ENCODE peak calls at places on chromosomes 1 and 21, in six cellular contexts. A, B, Z, W, F and J are unnamed samples.

GRCh38 chr1:48228156-48228555 is 5.6 kb downstream of the SLC5A9 start:
- DNase-seq in A (no peak), B (no peak), Z (no peak), W (no peak), F (no peak), J (no peak)

GRCh38 chr21:42539931-42540343 is 26.3 kb downstream of the SLC37A1 start:
- DNase-seq in A (peak), B (no peak), Z (no peak), W (no peak), F (no peak), J (no peak)

GRCh38 chr1:78157162-78157561 is 111.4 kb downstream of the GIPC2 start:
- DNase-seq in A (no peak), B (peak), Z (no peak), W (peak), F (no peak), J (no peak)

GRCh38 chr1:9613625-9614299 is 25.1 kb downstream of the TMEM201 start:
- DNase-seq in A (no peak), B (no peak), Z (no peak), W (no peak), F (no peak), J (no peak)

GRCh38 chr1:100627018-100627716 is 89.2 kb downstream of the GPR88 start:
- DNase-seq in A (no peak), B (peak), Z (no peak), W (peak), F (peak), J (no peak)

GRCh38 chr1:21896652-21897532 is 40.2 kb downstream of the HSPG2 start:
- DNase-seq in A (no peak), B (no peak), Z (peak), W (no peak), F (no peak), J (no peak)

GRCh38 chr1:155424091-155424490 is 103.4 kb downstream of the RUSC1 start:
- DNase-seq in A (no peak), B (no peak), Z (no peak), W (peak), F (no peak), J (no peak)

GRCh38 chr1:234111458-234112142 is 207.1 kb downstream of the SLC35F3 start:
- DNase-seq in A (no peak), B (no peak), Z (no peak), W (peak), F (no peak), J (no peak)

GRCh38 chr1:160083968-160084770 is 2.8 kb downstream of the KCNJ9 start:
- DNase-seq in A (no peak), B (peak), Z (peak), W (peak), F (peak), J (peak)

GRCh38 chr1:29201595-29202051 is 19.9 kb upstream of the SRSF4 start:
- DNase-seq in A (no peak), B (no peak), Z (no peak), W (no peak), F (peak), J (no peak)

GRCh38 chr1:52928083-52928404 is 968 bp downstream of the SCP2 start:
- DNase-seq in A (no peak), B (no peak), Z (no peak), W (no peak), F (peak), J (no peak)

GRCh38 chr1:10646347-10646861 is 150.0 kb downstream of the CASZ1 start:
- DNase-seq in A (peak), B (peak), Z (peak), W (peak), F (peak), J (no peak)

GRCh38 chr21:44920694-44921604 is at the start of gene ITGB2:
- DNase-seq in A (peak), B (no peak), Z (no peak), W (no peak), F (peak), J (peak)

GRCh38 chr1:182056596-182057366 is 4.7 kb downstream of the ZNF648 start:
- DNase-seq in A (no peak), B (no peak), Z (no peak), W (no peak), F (no peak), J (no peak)

GRCh38 chr1:47175227-47175934 is 14.5 kb downstream of the PDZK1IP1 start:
- DNase-seq in A (peak), B (peak), Z (peak), W (peak), F (peak), J (peak)

GRCh38 chr1:60877376-60877775 is 205.0 kb upstream of the NFIA start:
- DNase-seq in A (no peak), B (no peak), Z (no peak), W (no peak), F (no peak), J (no peak)

GRCh38 chr21:39523398-39523797 is 71.6 kb downstream of the SH3BGR start:
- DNase-seq in A (no peak), B (no peak), Z (peak), W (no peak), F (no peak), J (no peak)

GRCh38 chr1:88726697-88727096 is 42.6 kb downstream of the PKN2 start:
- DNase-seq in A (no peak), B (no peak), Z (no peak), W (no peak), F (peak), J (no peak)

GRCh38 chr21:41653944-41654625 is 112.8 kb downstream of the RIPK4 start:
- DNase-seq in A (no peak), B (peak), Z (no peak), W (peak), F (no peak), J (no peak)

GRCh38 chr21:38220270-38220737 is 36.5 kb upstream of the KCNJ15 start:
- DNase-seq in A (no peak), B (no peak), Z (no peak), W (peak), F (peak), J (no peak)

GRCh38 chr1:201353186-201353940 is 24.1 kb downstream of the TNNT2 start:
- DNase-seq in A (no peak), B (no peak), Z (no peak), W (no peak), F (no peak), J (no peak)

GRCh38 chr21:44519346-44520325 is 20.4 kb downstream of the KRTAP10-1 start:
- DNase-seq in A (no peak), B (no peak), Z (no peak), W (no peak), F (no peak), J (no peak)

GRCh38 chr1:157176591-157177121 is 38.5 kb upstream of the ETV3 start:
- DNase-seq in A (peak), B (no peak), Z (no peak), W (no peak), F (no peak), J (peak)

GRCh38 chr1:162632234-162632666 is at the start of gene DDR2:
- DNase-seq in A (no peak), B (no peak), Z (peak), W (peak), F (no peak), J (no peak)

GRCh38 chr21:41610042-41610839 is 102.3 kb upstream of the TMPRSS2 start:
- DNase-seq in A (peak), B (peak), Z (peak), W (peak), F (peak), J (peak)

GRCh38 chr1:199247891-199248290 is 609.1 kb downstream of the PTPRC start:
- DNase-seq in A (no peak), B (peak), Z (no peak), W (no peak), F (no peak), J (no peak)

GRCh38 chr1:62391369-62391971 is 45.4 kb upstream of the USP1 start:
- DNase-seq in A (peak), B (peak), Z (no peak), W (peak), F (peak), J (peak)

GRCh38 chr21:29340228-29340627 is 41.5 kb downstream of the BACH1 start:
- DNase-seq in A (no peak), B (no peak), Z (no peak), W (peak), F (no peak), J (no peak)

GRCh38 chr1:226181996-226182714 is 4.4 kb downstream of the ACBD3 start:
- DNase-seq in A (peak), B (peak), Z (peak), W (peak), F (peak), J (peak)

GRCh38 chr1:41217441-41217840 is 24.7 kb downstream of the SCMH1 start:
- DNase-seq in A (no peak), B (no peak), Z (no peak), W (no peak), F (no peak), J (no peak)

GRCh38 chr1:242579528-242580235 is 55.2 kb upstream of the PLD5 start:
- DNase-seq in A (no peak), B (no peak), Z (no peak), W (no peak), F (no peak), J (no peak)

GRCh38 chr1:33436557-33437296 is 5.8 kb upstream of the PHC2 start:
- DNase-seq in A (no peak), B (no peak), Z (no peak), W (no peak), F (no peak), J (no peak)

GRCh38 chr21:35468991-35469390 is 419.9 kb upstream of the RUNX1 start:
- DNase-seq in A (no peak), B (no peak), Z (no peak), W (no peak), F (no peak), J (no peak)

GRCh38 chr1:21865943-21866628 is 54.0 kb downstream of the LDLRAD2 start:
- DNase-seq in A (peak), B (no peak), Z (no peak), W (no peak), F (no peak), J (peak)

GRCh38 chr1:232393010-232393833 is 236.7 kb downstream of the SIPA1L2 start:
- DNase-seq in A (no peak), B (no peak), Z (no peak), W (no peak), F (no peak), J (no peak)

GRCh38 chr1:119737040-119737682 is 25.4 kb downstream of the PHGDH start:
- DNase-seq in A (no peak), B (no peak), Z (peak), W (no peak), F (no peak), J (no peak)

DNA sequence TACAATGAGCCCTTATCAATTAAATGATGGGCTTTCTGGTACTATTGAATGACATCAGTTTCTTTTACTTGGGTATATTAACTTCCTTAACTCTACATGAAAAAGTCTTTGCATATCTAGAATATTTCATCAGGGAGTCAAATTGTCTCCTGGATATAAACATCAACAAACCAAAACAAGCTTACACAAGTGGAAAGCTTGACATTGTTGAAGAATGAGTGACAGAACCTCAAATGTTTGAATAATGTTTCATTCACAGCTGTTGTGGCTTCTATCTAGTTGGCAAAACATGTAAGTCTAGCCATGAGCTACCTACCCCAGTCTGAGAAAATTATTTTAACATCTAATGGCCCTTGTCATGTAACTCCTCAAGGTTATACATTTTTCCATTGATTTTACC is 604.8 kb upstream of the ADAMTS5 start:
- DNase-seq in A (no peak), B (peak), Z (no peak), W (peak), F (no peak), J (no peak)
- TF ChIP-seq CTCF in A (no peak), B (no peak), Z (no peak), W (no peak), F (no peak), J (no peak)

GRCh38 chr1:85494957-85495266 is 30.0 kb upstream of the DDAH1 start:
- DNase-seq in A (no peak), B (peak), Z (peak), W (peak), F (no peak), J (no peak)
- TF ChIP-seq CTCF in A (no peak), B (peak), Z (peak), W (peak), F (no peak), J (no peak)

DNA sequence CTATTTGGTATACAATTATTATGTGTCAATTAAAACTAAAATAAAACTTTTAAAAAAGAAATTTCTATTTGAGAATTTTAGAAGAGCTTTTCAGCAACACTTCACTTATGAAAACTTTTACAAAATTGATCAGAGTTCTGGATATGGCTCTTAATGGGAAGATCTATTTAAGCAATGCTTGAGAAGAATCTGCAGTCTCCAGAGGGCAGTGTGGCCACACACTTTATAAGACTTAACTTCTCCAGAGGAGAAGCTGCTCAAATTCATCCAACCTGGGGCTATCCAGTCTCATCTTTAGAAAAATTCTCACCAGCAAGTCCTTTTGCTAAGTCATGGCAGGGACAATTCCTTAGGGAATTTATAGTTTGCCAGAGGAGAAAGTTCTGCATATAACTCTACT is 25.2 kb upstream of the AGO1 start:
- DNase-seq in A (peak), B (peak), Z (no peak), W (peak), F (peak), J (no peak)
- TF ChIP-seq CTCF in A (peak), B (peak), Z (no peak), W (peak), F (peak), J (peak)

DNA sequence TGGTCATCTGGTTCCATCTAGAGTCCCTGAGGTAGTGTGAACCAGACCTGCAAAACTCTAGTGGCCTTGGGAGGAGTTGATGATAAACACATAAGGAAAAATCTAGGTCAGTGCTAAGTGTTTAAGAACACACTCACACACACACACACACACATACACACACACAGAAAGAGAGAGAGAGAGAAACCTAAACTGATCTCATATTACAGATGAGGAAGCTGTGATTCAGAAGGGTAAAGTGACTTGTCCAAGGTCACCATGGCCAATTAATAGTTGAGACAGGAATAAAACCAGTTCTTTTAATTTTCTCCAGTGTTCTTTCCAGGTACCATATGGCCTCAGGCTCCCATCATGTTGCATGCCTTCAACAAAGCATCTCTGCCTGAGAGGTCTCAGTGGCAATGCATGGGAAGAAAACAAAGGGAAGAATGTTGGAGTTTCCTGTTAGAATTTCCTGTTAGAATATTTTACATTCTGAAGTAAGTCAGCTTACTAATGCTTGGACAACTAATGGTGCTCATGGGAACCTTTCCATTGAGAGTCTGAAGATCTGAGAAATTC is 77.3 kb upstream of the TSPAN2 start:
- DNase-seq in A (no peak), B (peak), Z (no peak), W (peak), F (no peak), J (no peak)
- TF ChIP-seq CTCF in A (no peak), B (no peak), Z (no peak), W (no peak), F (no peak), J (no peak)

GRCh38 chr1:67557731-67558448 is 127.1 kb upstream of the GADD45A start:
- DNase-seq in A (no peak), B (no peak), Z (no peak), W (no peak), F (peak), J (no peak)

GRCh38 chr1:67556297-67556900 is 126.2 kb upstream of the SERBP1 start:
- DNase-seq in A (no peak), B (no peak), Z (no peak), W (no peak), F (no peak), J (no peak)

GRCh38 chr1:67555487-67556296 is 125.5 kb upstream of the SERBP1 start:
- DNase-seq in A (no peak), B (no peak), Z (no peak), W (no peak), F (no peak), J (no peak)

GRCh38 chr1:67551375-67551774 is 121.2 kb upstream of the SERBP1 start:
- DNase-seq in A (no peak), B (no peak), Z (no peak), W (no peak), F (no peak), J (no peak)

GRCh38 chr1:67552336-67552759 is 122.1 kb upstream of the SERBP1 start:
- DNase-seq in A (no peak), B (peak), Z (no peak), W (no peak), F (no peak), J (no peak)
- TF ChIP-seq CTCF in A (no peak), B (no peak), Z (no peak), W (no peak), F (no peak), J (no peak)

DNA sequence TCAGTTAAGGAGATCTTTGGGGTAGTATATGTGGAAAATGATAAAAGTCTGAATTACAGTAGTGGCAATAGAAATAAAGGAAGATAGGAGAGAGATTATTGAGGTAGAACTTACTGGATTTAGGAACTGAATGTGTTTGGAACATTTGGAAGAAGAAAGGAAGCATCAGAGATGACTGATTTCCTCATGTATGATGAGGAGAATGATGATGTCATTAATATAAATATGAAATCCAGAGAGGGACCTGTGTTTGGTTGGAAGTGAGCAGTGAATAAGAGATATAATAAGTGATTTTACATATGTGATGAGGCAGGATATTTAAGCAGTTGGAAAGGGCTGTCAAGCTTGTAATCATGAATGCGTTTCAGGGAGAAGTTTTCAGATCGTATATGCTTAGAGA is 86.3 kb downstream of the SYT14 start:
- DNase-seq in A (no peak), B (no peak), Z (no peak), W (no peak), F (no peak), J (no peak)
- TF ChIP-seq CTCF in A (no peak), B (no peak), Z (no peak), W (no peak), F (no peak), J (no peak)

GRCh38 chr1:161157867-161158266 is 1.4 kb upstream of the USP21 start:
- DNase-seq in A (no peak), B (no peak), Z (no peak), W (no peak), F (no peak), J (no peak)

GRCh38 chr1:161160763-161161162 is 1.5 kb downstream of the USP21 start:
- DNase-seq in A (no peak), B (no peak), Z (no peak), W (no peak), F (no peak), J (no peak)

GRCh38 chr1:161158316-161159016 is 834 bp upstream of the USP21 start:
- DNase-seq in A (no peak), B (peak), Z (no peak), W (no peak), F (no peak), J (no peak)

GRCh38 chr1:161159915-161160248 is 582 bp downstream of the USP21 start:
- DNase-seq in A (no peak), B (no peak), Z (no peak), W (no peak), F (no peak), J (no peak)

DNA sequence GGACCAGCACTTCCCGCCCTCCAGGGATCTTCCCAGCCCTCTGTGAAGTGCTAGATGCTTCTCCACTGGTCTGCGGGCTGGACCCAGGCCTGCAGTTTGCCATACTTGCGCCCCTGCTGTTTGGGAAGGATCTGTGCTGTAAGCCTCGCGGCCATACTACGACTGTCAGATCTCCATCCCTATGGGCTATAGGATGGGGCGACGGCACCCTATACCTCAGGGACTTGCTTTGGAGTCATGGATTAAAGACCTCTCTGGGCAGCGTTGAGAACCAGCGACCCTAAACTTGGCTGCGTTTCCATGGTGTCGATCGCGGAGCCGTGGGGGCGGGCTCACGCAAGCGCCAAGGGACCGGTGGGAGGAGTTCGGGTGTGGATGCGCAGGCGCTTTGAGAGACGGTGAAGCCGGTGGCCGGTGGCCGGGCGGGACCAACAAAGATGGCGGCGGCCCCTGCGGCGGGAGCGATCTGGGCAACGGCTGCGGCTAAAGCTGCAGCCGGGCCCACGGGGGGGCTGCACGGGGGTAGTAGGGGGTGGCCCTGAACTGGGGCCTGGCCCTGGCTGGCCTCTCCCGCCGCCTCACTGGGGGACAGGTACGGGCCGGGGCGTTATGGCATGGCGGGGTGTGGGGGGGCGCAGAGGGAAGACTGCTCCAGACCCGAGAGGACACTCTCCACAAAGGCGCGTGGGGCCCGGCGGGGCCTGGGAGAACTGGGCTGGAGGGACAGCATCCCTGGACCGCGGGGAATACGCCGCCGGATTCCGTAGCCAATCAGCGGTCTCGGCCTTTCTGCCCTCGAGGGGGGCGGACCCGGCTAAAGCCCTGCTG is at the start of gene USP21:
- DNase-seq in A (peak), B (peak), Z (peak), W (peak), F (peak), J (peak)
- TF ChIP-seq CTCF in A (peak), B (peak), Z (peak), W (peak), F (peak), J (no peak)

GRCh38 chr1:151908228-151908691 is 1.1 kb downstream of the THEM4 start:
- DNase-seq in A (peak), B (no peak), Z (no peak), W (no peak), F (peak), J (peak)
- TF ChIP-seq CTCF in A (peak), B (no peak), Z (no peak), W (peak), F (peak), J (peak)